ENCODE peak calls at places on chromosomes 13 and 19, in ten cellular contexts. P, Q, R, H, M, G, J, E, K and Y are unnamed samples.
A peak's percentile ranks its signal among the peaks of the same experiment; 100 is the strongest.

GRCh38 chr19:52942371-52943133 is 19.3 kb upstream of the ZNF888 start:
- DNase-seq in E (no peak), G (no peak), R (peak; percentile 94), M (peak; percentile 96), K (peak; percentile 91), Q (peak; percentile 86), P (peak; percentile 11), J (peak; percentile 73), H (peak; percentile 94), Y (peak; percentile 75)

GRCh38 chr13:50594276-50594970 is 249.1 kb downstream of the DLEU7 start:
- DNase-seq in G (no peak), K (no peak), P (no peak), M (no peak), H (no peak), R (peak; percentile 51), E (no peak), J (no peak), Q (no peak), Y (no peak)

GRCh38 chr19:2426661-2427322 is 594 bp downstream of the TIMM13 start:
- DNase-seq in Q (peak; percentile 35), E (no peak), R (peak; percentile 70), H (peak; percentile 69), G (no peak), P (peak; percentile 3), J (peak; percentile 24), M (no peak), K (peak; percentile 52), Y (peak; percentile 14)

GRCh38 chr19:30120860-30121484 is 178.9 kb downstream of the URI1 start:
- DNase-seq in G (no peak), R (no peak), H (no peak), P (no peak), K (no peak), E (no peak), M (no peak), J (no peak), Q (no peak), Y (no peak)

GRCh38 chr13:77415253-77416127 is 88.6 kb upstream of the MYCBP2 start:
- DNase-seq in M (no peak), Q (peak; percentile 15), E (no peak), K (no peak), J (no peak), P (no peak), H (no peak), G (no peak), R (no peak), Y (no peak)

GRCh38 chr13:109155301-109155761 is 525.9 kb downstream of the MYO16 start:
- DNase-seq in J (peak; percentile 79), H (no peak), E (no peak), P (no peak), G (no peak), M (no peak), Q (peak; percentile 75), R (no peak), K (peak; percentile 84), Y (peak; percentile 50)

GRCh38 chr13:110106726-110107125 is 200.2 kb downstream of the COL4A1 start:
- DNase-seq in J (peak; percentile 56), Q (no peak), E (no peak), R (peak; percentile 18), G (no peak), H (no peak), K (no peak), P (no peak), M (no peak), Y (no peak)

GRCh38 chr19:5287066-5287465 is 53.5 kb downstream of the PTPRS start:
- DNase-seq in K (no peak), H (no peak), M (no peak), G (no peak), J (no peak), E (no peak), Q (no peak), R (no peak), P (no peak), Y (no peak)

GRCh38 chr19:35249146-35249847 is 495 bp downstream of the LSR start:
- DNase-seq in G (no peak), E (no peak), M (no peak), Q (peak; percentile 46), J (no peak), K (no peak), H (peak; percentile 38), R (peak; percentile 23), P (no peak), Y (no peak)

GRCh38 chr19:44875666-44876418 is 15.2 kb upstream of the TOMM40 start:
- DNase-seq in G (no peak), E (no peak), Q (peak; percentile 81), J (no peak), H (peak; percentile 75), M (no peak), P (no peak), K (peak; percentile 81), R (no peak), Y (peak; percentile 21)

GRCh38 chr13:79289557-79289956 is 116.5 kb downstream of the RBM26 start:
- DNase-seq in E (no peak), P (no peak), J (no peak), G (no peak), M (no peak), Q (no peak), H (no peak), K (no peak), R (no peak), Y (no peak)